ENCODE peak calls at places on chromosome 7, in ten cellular contexts. L, C, G, H, Y, E, W, T, R and I are unnamed samples.

GRCh38 chr7:33774762-33775523 is 130.4 kb upstream of the BMPER start:
- DNase-seq in L (no peak), C (no peak), G (peak; percentile 95), H (no peak), Y (no peak), E (peak; percentile 42), W (peak; percentile 81), T (peak; percentile 75), R (peak; percentile 56), I (no peak)

GRCh38 chr7:143362126-143362961 is at the start of gene FAM131B:
- DNase-seq in L (peak; percentile 83), C (no peak), G (no peak), H (no peak), Y (no peak), E (no peak), W (no peak), T (no peak), R (no peak), I (no peak)

GRCh38 chr7:47232751-47233412 is 349.0 kb downstream of the TNS3 start:
- DNase-seq in L (no peak), C (no peak), G (no peak), H (no peak), Y (no peak), E (no peak), W (no peak), T (no peak), R (no peak), I (no peak)

GRCh38 chr7:74572301-74573090 is 85.0 kb upstream of the GTF2I start:
- DNase-seq in L (no peak), C (no peak), G (no peak), H (no peak), Y (no peak), E (peak; percentile 28), W (no peak), T (no peak), R (no peak), I (no peak)

GRCh38 chr7:22305706-22306105 is 51.2 kb downstream of the RAPGEF5 start:
- DNase-seq in L (no peak), C (no peak), G (no peak), H (no peak), Y (no peak), E (no peak), W (no peak), T (no peak), R (no peak), I (no peak)

GRCh38 chr7:15015545-15016314 is 113.2 kb upstream of the DGKB start:
- DNase-seq in L (peak; percentile 80), C (peak; percentile 22), G (peak; percentile 67), H (peak; percentile 49), Y (peak; percentile 75), E (peak; percentile 24), W (peak; percentile 49), T (peak; percentile 29), R (peak; percentile 91), I (peak; percentile 66)

GRCh38 chr7:92614586-92615237 is 24.5 kb upstream of the FAM133B start:
- DNase-seq in L (no peak), C (no peak), G (peak; percentile 75), H (no peak), Y (no peak), E (no peak), W (peak; percentile 54), T (no peak), R (peak; percentile 14), I (peak; percentile 80)

GRCh38 chr7:2070151-2070763 is 162.5 kb downstream of the MAD1L1 start:
- DNase-seq in L (no peak), C (no peak), G (no peak), H (no peak), Y (no peak), E (no peak), W (no peak), T (no peak), R (no peak), I (peak; percentile 51)

GRCh38 chr7:128938524-128939074 is 872 bp downstream of the IRF5 start:
- DNase-seq in L (peak; percentile 37), C (no peak), G (no peak), H (no peak), Y (no peak), E (no peak), W (no peak), T (no peak), R (no peak), I (no peak)

GRCh38 chr7:116876664-116877442 is 14.5 kb downstream of the CAPZA2 start:
- DNase-seq in L (peak; percentile 7), C (no peak), G (peak; percentile 12), H (no peak), Y (no peak), E (peak; percentile 79), W (peak; percentile 38), T (peak; percentile 7), R (peak; percentile 28), I (peak; percentile 88)

GRCh38 chr7:159049266-159050025 is 95.2 kb downstream of the VIPR2 start:
- DNase-seq in L (no peak), C (no peak), G (no peak), H (no peak), Y (no peak), E (no peak), W (no peak), T (no peak), R (no peak), I (no peak)

GRCh38 chr7:1262441-1262840 is 29.8 kb downstream of the UNCX start:
- DNase-seq in L (no peak), C (no peak), G (no peak), H (no peak), Y (no peak), E (no peak), W (no peak), T (no peak), R (no peak), I (no peak)

GRCh38 chr7:50761722-50762121 is 21.0 kb downstream of the GRB10 start:
- DNase-seq in L (no peak), C (no peak), G (no peak), H (no peak), Y (no peak), E (no peak), W (no peak), T (no peak), R (no peak), I (no peak)

GRCh38 chr7:131071786-131072504 is 255.7 kb upstream of the MKLN1 start:
- DNase-seq in L (no peak), C (no peak), G (peak; percentile 74), H (no peak), Y (no peak), E (peak; percentile 83), W (peak; percentile 38), T (no peak), R (no peak), I (peak; percentile 80)

GRCh38 chr7:18529213-18529612 is 33.7 kb downstream of the HDAC9 start:
- DNase-seq in L (no peak), C (no peak), G (no peak), H (no peak), Y (no peak), E (no peak), W (no peak), T (no peak), R (no peak), I (no peak)
- H3K4me1 ChIP-seq in L (no peaks in the 10 kb centered on the region), C (no peaks in the 10 kb centered on the region), G (no peaks in the 10 kb centered on the region), H (no peaks in the 10 kb centered on the region), Y (no peaks in the 10 kb centered on the region), E (peaks cover 16% of the 10 kb centered on the region), W (peaks cover 2% of the 10 kb centered on the region), T (peaks cover 52% of the 10 kb centered on the region), R (no peaks in the 10 kb centered on the region), I (no peaks in the 10 kb centered on the region)

DNA sequence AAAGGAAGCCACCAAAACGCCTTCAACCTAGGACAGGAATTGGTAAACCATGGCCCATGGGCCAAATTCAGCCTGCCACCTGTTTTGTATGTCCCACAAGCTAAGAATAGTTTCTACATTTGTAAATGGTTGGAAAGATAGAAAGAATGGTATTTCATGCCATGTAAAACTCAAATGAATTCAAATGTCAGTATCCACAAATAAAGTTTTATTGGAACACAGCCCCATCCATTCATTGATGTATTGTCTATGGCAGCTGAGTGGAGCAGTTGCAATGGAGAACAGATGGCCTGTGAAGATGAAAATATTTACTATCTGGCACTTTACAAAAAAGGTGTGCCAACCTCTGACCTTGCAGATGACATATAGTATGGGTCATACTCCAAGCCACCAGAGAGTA is 236.9 kb downstream of the CREB5 start:
- DNase-seq in L (no peak), C (no peak), G (no peak), H (no peak), Y (no peak), E (no peak), W (no peak), T (no peak), R (no peak), I (no peak)
- TF ChIP-seq CTCF in L (no peak), C (no peak), G (no peak), H (no peak), Y (no peak), E (no peak), W (no peak), T (no peak), R (no peak), I (no peak)

DNA sequence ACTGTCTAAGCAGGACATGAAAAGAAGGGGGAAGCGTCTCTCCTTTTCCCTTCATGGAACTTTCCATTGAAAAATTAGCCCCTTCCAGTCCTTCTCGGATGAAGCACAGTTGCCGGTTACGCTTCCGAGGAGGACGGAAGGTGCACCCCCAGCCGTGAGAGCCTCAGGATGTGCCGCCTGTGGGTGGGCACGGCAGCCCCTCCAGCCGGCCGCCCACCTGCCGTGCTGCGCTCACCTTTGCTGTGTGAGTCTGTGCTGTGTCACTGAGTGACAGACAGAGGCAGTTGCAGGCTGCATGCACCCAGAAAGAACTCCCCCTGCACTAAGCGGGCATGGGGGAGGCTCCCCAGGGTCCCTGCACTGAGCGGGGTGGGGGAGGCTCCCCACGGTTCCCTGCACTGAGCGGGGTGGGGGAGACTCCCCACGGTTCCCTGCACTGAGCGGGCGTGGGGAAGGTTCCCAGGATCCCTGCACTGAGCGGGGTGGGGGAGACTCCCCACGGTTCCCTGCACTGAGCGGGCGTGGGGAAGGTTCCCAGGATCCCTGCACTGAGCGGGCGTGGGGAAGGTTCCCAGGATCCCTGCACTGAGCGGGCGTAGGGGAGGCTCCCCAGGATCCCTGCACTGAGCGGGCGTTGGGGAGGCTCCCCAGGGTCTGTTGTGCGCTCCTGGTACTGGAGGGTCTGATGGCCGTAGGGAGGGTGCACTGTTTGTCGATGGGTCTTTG is 74.2 kb downstream of the DNAJB6 start:
- DNase-seq in L (no peak), C (no peak), G (no peak), H (no peak), Y (no peak), E (no peak), W (no peak), T (no peak), R (no peak), I (no peak)
- H3K4me1 ChIP-seq in L (peaks cover 11% of the 10 kb centered on the region), C (no peaks in the 10 kb centered on the region), G (no peaks in the 10 kb centered on the region), H (no peaks in the 10 kb centered on the region), Y (no peaks in the 10 kb centered on the region), E (peaks cover under 1% of the 10 kb centered on the region), W (peaks cover 8% of the 10 kb centered on the region), T (peaks cover 9% of the 10 kb centered on the region), R (no peaks in the 10 kb centered on the region), I (no peaks in the 10 kb centered on the region)

GRCh38 chr7:20647908-20648776 is 32.7 kb downstream of the ABCB5 start:
- DNase-seq in L (peak; percentile 70), C (peak; percentile 12), G (peak; percentile 14), H (no peak), Y (peak; percentile 18), E (no peak), W (no peak), T (no peak), R (peak; percentile 51), I (no peak)
- TF ChIP-seq CTCF in L (peak; percentile 79), C (peak; percentile 60), G (peak; percentile 40), H (peak; percentile 60), Y (peak; percentile 36), E (peak; percentile 14), W (no peak), T (no peak), R (peak; percentile 48), I (no peak)

GRCh38 chr7:101874028-101874427 is 56.6 kb downstream of the CUX1 start:
- DNase-seq in L (peak; percentile 35), C (no peak), G (no peak), H (no peak), Y (no peak), E (no peak), W (peak; percentile 39), T (no peak), R (no peak), I (no peak)
- H3K4me1 ChIP-seq in L (peaks cover 40% of the 10 kb centered on the region), C (peaks cover 26% of the 10 kb centered on the region), G (no peaks in the 10 kb centered on the region), H (peaks cover 16% of the 10 kb centered on the region), Y (peaks cover 31% of the 10 kb centered on the region), E (no peaks in the 10 kb centered on the region), W (peaks cover 21% of the 10 kb centered on the region), T (peaks cover 72% of the 10 kb centered on the region), R (peaks cover 38% of the 10 kb centered on the region), I (no peaks in the 10 kb centered on the region)